ENCODE peak calls at places on chromosomes 3 and 15, in seven cellular contexts. One of them, this sample, is unnamed.

GRCh38 chr3:172244011-172244410 is 204.2 kb downstream of the GHSR start:
- DNase-seq in AG09319: no peak
- DNase-seq in NCI-H748 treated with DMSO at 0.1 percent for 48 hours: no peak
- DNase-seq in hepatic stellate cell: no peak
- DNase-seq in COR-L47: no peak
- DNase-seq in T-helper 1 cell: no peak
- DNase-seq in HepG2: no peak
- DNase-seq in this sample: no peak

GRCh38 chr3:128340904-128341555 is 125.7 kb downstream of the DNAJB8 start:
- DNase-seq in NCI-H748 treated with DMSO at 0.1 percent for 48 hours: no peak
- DNase-seq in T-helper 1 cell: no peak
- DNase-seq in AG09319: no peak
- DNase-seq in COR-L47: no peak
- DNase-seq in HepG2: no peak
- DNase-seq in hepatic stellate cell: no peak
- DNase-seq in this sample: no peak

GRCh38 chr15:22869856-22870255 is 31.4 kb downstream of the NIPA2 start:
- DNase-seq in T-helper 1 cell: no peak
- DNase-seq in AG09319: no peak
- DNase-seq in NCI-H748 treated with DMSO at 0.1 percent for 48 hours: no peak
- DNase-seq in HepG2: no peak
- DNase-seq in hepatic stellate cell: no peak
- DNase-seq in COR-L47: no peak
- DNase-seq in this sample: no peak

GRCh38 chr3:142914286-142914811 is 25.5 kb upstream of the PCOLCE2 start:
- DNase-seq in NCI-H748 treated with DMSO at 0.1 percent for 48 hours: no peak
- DNase-seq in hepatic stellate cell: no peak
- DNase-seq in AG09319: no peak
- DNase-seq in COR-L47: no peak
- DNase-seq in HepG2: no peak
- DNase-seq in T-helper 1 cell: no peak
- DNase-seq in this sample: no peak

GRCh38 chr3:45566951-45567411 is 27.6 kb upstream of the LIMD1 start:
- DNase-seq in T-helper 1 cell: no peak
- DNase-seq in AG09319: no peak
- DNase-seq in HepG2: no peak
- DNase-seq in COR-L47: no peak
- DNase-seq in NCI-H748 treated with DMSO at 0.1 percent for 48 hours: no peak
- DNase-seq in hepatic stellate cell: no peak
- DNase-seq in this sample: no peak

GRCh38 chr15:51263726-51264125 is 74.7 kb downstream of the CYP19A1 start:
- DNase-seq in hepatic stellate cell: no peak
- DNase-seq in AG09319: no peak
- DNase-seq in HepG2: no peak
- DNase-seq in COR-L47: no peak
- DNase-seq in T-helper 1 cell: no peak
- DNase-seq in NCI-H748 treated with DMSO at 0.1 percent for 48 hours: no peak
- DNase-seq in this sample: no peak

GRCh38 chr3:37934631-37935289 is 55.8 kb upstream of the VILL start:
- DNase-seq in T-helper 1 cell: no peak
- DNase-seq in COR-L47: no peak
- DNase-seq in HepG2: no peak
- DNase-seq in NCI-H748 treated with DMSO at 0.1 percent for 48 hours: no peak
- DNase-seq in AG09319: no peak
- DNase-seq in hepatic stellate cell: no peak
- DNase-seq in this sample: no peak

GRCh38 chr3:167684389-167684993 is 30.7 kb upstream of the WDR49 start:
- DNase-seq in NCI-H748 treated with DMSO at 0.1 percent for 48 hours: peak
- DNase-seq in hepatic stellate cell: peak
- DNase-seq in HepG2: peak
- DNase-seq in T-helper 1 cell: peak
- DNase-seq in COR-L47: peak
- DNase-seq in AG09319: peak
- DNase-seq in this sample: peak

GRCh38 chr3:127389415-127389814 is 101.6 kb upstream of the PRR20G start:
- DNase-seq in AG09319: no peak
- DNase-seq in NCI-H748 treated with DMSO at 0.1 percent for 48 hours: no peak
- DNase-seq in T-helper 1 cell: no peak
- DNase-seq in hepatic stellate cell: no peak
- DNase-seq in COR-L47: no peak
- DNase-seq in HepG2: no peak
- DNase-seq in this sample: no peak

GRCh38 chr15:71109130-71109529 is 6.1 kb upstream of the THSD4 start:
- DNase-seq in COR-L47: no peak
- DNase-seq in T-helper 1 cell: no peak
- DNase-seq in NCI-H748 treated with DMSO at 0.1 percent for 48 hours: no peak
- DNase-seq in HepG2: no peak
- DNase-seq in AG09319: no peak
- DNase-seq in hepatic stellate cell: peak
- DNase-seq in this sample: no peak

This sample was measured in activated gamma-delta T cell treated with anti-CD3 and anti-CD28 coated beads, Interleukin-2, amount 50 U/mL, for 16 hours.